ENCODE peak calls at places on chromosomes 16 and 17, in five cellular contexts. One of them, this sample, is unnamed.
A peak's percentile ranks its signal among the peaks of the same experiment; 100 is the strongest.

GRCh38 chr17:55437165-55437605 is 15.6 kb upstream of the MMD start:
- DNase-seq in K562: no peak
- DNase-seq in prostate gland: no peak
- DNase-seq in HCT116: no peak
- DNase-seq in stomach: no peak
- DNase-seq in this sample: no peak

GRCh38 chr17:79235808-79236207 is 161.2 kb downstream of the ENGASE start:
- DNase-seq in K562: no peak
- DNase-seq in stomach: no peak
- DNase-seq in prostate gland: no peak
- DNase-seq in HCT116: no peak
- DNase-seq in this sample: no peak

GRCh38 chr16:17038415-17038814 is 432.3 kb downstream of the XYLT1 start:
- DNase-seq in K562: no peak
- DNase-seq in stomach: no peak
- DNase-seq in prostate gland: no peak
- DNase-seq in HCT116: no peak
- DNase-seq in this sample: no peak

GRCh38 chr16:8951447-8952280 is 12.0 kb downstream of the USP7 start:
- DNase-seq in prostate gland: no peak
- DNase-seq in HCT116: no peak
- DNase-seq in stomach: no peak
- DNase-seq in K562: no peak
- DNase-seq in this sample: no peak

GRCh38 chr16:35148748-35149147 is 1689.3 kb downstream of the TP53TG3F start:
- DNase-seq in HCT116: no peak
- DNase-seq in stomach: no peak
- DNase-seq in K562: no peak
- DNase-seq in prostate gland: no peak
- DNase-seq in this sample: no peak

GRCh38 chr16:4116328-4117249 is at the start of gene ADCY9:
- DNase-seq in stomach: peak; percentile 80
- DNase-seq in HCT116: peak; percentile 16
- DNase-seq in K562: peak; percentile 98
- DNase-seq in prostate gland: peak; percentile 75
- DNase-seq in this sample: peak; percentile 85

GRCh38 chr17:55432358-55433028 is 10.9 kb upstream of the MMD start:
- DNase-seq in prostate gland: no peak
- DNase-seq in K562: no peak
- DNase-seq in HCT116: no peak
- DNase-seq in stomach: no peak
- DNase-seq in this sample: no peak

GRCh38 chr17:81388091-81388611 is 7.1 kb upstream of the BAHCC1 start:
- DNase-seq in K562: no peak
- DNase-seq in stomach: no peak
- DNase-seq in prostate gland: no peak
- DNase-seq in HCT116: no peak
- DNase-seq in this sample: no peak

GRCh38 chr17:45425125-45425983 is 7.3 kb downstream of the ARHGAP27 start:
- DNase-seq in prostate gland: peak; percentile 90
- DNase-seq in stomach: peak; percentile 92
- DNase-seq in HCT116: peak; percentile 98
- DNase-seq in K562: peak; percentile 74
- DNase-seq in this sample: no peak

GRCh38 chr16:66240088-66240487 is 126.4 kb upstream of the CDH5 start:
- DNase-seq in HCT116: no peak
- DNase-seq in prostate gland: no peak
- DNase-seq in stomach: no peak
- DNase-seq in K562: no peak
- DNase-seq in this sample: peak; percentile 40

GRCh38 chr16:79444522-79445040 is 156.0 kb downstream of the MAF start:
- DNase-seq in prostate gland: no peak
- DNase-seq in K562: no peak
- DNase-seq in HCT116: no peak
- DNase-seq in stomach: no peak
- DNase-seq in this sample: no peak

GRCh38 chr17:30720013-30720471 is 104.5 kb downstream of the CRLF3 start:
- DNase-seq in HCT116: no peak
- DNase-seq in prostate gland: no peak
- DNase-seq in stomach: peak; percentile 15
- DNase-seq in K562: no peak
- DNase-seq in this sample: peak; percentile 61

GRCh38 chr17:30226878-30227277 is 8.6 kb downstream of the SLC6A4 start:
- DNase-seq in prostate gland: no peak
- DNase-seq in HCT116: no peak
- DNase-seq in stomach: no peak
- DNase-seq in K562: no peak
- DNase-seq in this sample: no peak

GRCh38 chr17:82333279-82334171 is at the start of gene SECTM1:
- DNase-seq in K562: no peak
- DNase-seq in stomach: peak; percentile 60
- DNase-seq in HCT116: no peak
- DNase-seq in prostate gland: no peak
- DNase-seq in this sample: peak; percentile 88

GRCh38 chr16:56615353-56615752 is 7.0 kb downstream of the MT2A start:
- DNase-seq in stomach: no peak
- DNase-seq in prostate gland: no peak
- DNase-seq in K562: no peak
- DNase-seq in HCT116: no peak
- DNase-seq in this sample: no peak

DNA sequence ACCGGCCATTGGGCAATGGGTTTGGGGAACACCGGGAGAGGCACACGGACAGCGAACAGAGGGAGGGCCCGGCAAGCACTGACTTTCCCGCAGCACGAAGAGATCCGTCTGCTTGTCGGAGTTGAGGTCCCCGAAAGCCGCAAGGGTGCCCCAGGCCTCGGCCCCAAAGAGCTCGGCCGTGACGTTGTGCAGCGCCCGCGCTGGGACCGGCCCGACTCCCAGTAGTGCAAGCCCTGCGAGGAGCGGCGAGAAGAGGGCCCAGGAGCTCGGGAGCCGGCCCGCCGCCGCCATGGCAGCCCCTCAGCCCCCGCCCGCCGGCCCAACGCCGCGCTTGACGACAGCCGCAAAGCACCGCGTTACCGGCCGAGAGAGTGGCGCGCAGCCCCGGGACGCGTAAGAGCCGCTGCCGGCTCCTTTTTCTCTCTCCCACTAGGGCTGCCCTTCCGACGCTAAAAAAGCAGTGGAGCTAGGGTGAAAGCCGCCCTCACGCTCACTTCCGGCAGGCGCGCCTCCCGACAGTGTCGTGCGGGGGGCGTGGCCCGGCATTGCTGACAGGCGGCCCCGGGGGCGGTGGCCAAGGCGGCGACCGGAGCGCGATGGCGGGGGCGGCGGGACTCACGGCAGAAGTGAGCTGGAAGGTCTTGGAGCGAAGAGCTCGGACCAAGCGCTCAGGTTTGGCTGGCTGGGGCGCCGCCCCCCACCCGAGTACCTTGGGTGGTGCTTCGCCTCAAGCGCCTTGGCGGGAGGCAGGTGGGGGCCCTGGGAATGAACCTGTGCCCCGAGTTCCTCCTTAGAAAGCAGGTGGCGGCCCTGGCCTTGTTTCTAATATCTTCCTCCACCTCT is at the start of the genes ITFG1 and PHKB:
- DNase-seq in prostate gland: peak; percentile 86
- DNase-seq in stomach: peak; percentile 91
- DNase-seq in K562: peak; percentile 90
- DNase-seq in HCT116: peak; percentile 86
- DNase-seq in this sample: peak; percentile 92
- TF ChIP-seq POLR2A in prostate gland: peak; percentile 56
- TF ChIP-seq POLR2A in stomach: no peak
- TF ChIP-seq POLR2A in K562: peak; percentile 91
- TF ChIP-seq POLR2A in HCT116: peak; percentile 74
- TF ChIP-seq POLR2A in this sample: no peak

GRCh38 chr17:57551321-57552079 is 193.6 kb downstream of the CCDC182 start:
- DNase-seq in HCT116: no peak
- DNase-seq in prostate gland: no peak
- DNase-seq in stomach: peak; percentile 43
- DNase-seq in K562: no peak
- DNase-seq in this sample: no peak
- TF ChIP-seq POLR2AphosphoS5 in HCT116: no peak
- TF ChIP-seq POLR2AphosphoS5 in prostate gland: no peak
- TF ChIP-seq POLR2AphosphoS5 in stomach: no peak
- TF ChIP-seq POLR2AphosphoS5 in K562: no peak
- TF ChIP-seq POLR2AphosphoS5 in this sample: no peak

GRCh38 chr16:85359147-85359822 is 247.0 kb upstream of the CIBAR2 start:
- DNase-seq in prostate gland: no peak
- DNase-seq in HCT116: no peak
- DNase-seq in K562: peak; percentile 93
- DNase-seq in stomach: no peak
- DNase-seq in this sample: no peak
- H3K4me1 ChIP-seq in prostate gland: no peaks in the 10 kb centered on the region
- H3K4me1 ChIP-seq in HCT116: peaks cover 14% of the 10 kb centered on the region
- H3K4me1 ChIP-seq in K562: peaks cover 88% of the 10 kb centered on the region
- H3K4me1 ChIP-seq in stomach: peaks cover 42% of the 10 kb centered on the region
- H3K4me1 ChIP-seq in this sample: peaks cover 44% of the 10 kb centered on the region

GRCh38 chr16:30984669-30985400 is at the start of gene HSD3B7:
- DNase-seq in prostate gland: peak; percentile 81
- DNase-seq in K562: peak; percentile 93
- DNase-seq in HCT116: peak; percentile 58
- DNase-seq in stomach: peak; percentile 91
- DNase-seq in this sample: peak; percentile 96
- TF ChIP-seq POLR2A in prostate gland: peak; percentile 14
- TF ChIP-seq POLR2A in K562: peak; percentile 58
- TF ChIP-seq POLR2A in HCT116: no peak
- TF ChIP-seq POLR2A in stomach: no peak
- TF ChIP-seq POLR2A in this sample: no peak

GRCh38 chr17:49753959-49754391 is 10.0 kb downstream of the FAM117A start:
- DNase-seq in HCT116: no peak
- DNase-seq in prostate gland: no peak
- DNase-seq in stomach: no peak
- DNase-seq in K562: peak; percentile 27
- DNase-seq in this sample: no peak

GRCh38 chr17:49752508-49752907 is 11.4 kb downstream of the FAM117A start:
- DNase-seq in stomach: no peak
- DNase-seq in prostate gland: no peak
- DNase-seq in HCT116: no peak
- DNase-seq in K562: no peak
- DNase-seq in this sample: no peak

GRCh38 chr17:49756323-49756722 is 7.6 kb downstream of the FAM117A start:
- DNase-seq in stomach: no peak
- DNase-seq in K562: no peak
- DNase-seq in HCT116: no peak
- DNase-seq in prostate gland: no peak
- DNase-seq in this sample: no peak

GRCh38 chr17:49756805-49757496 is 7.0 kb downstream of the FAM117A start:
- DNase-seq in prostate gland: no peak
- DNase-seq in K562: no peak
- DNase-seq in stomach: no peak
- DNase-seq in HCT116: no peak
- DNase-seq in this sample: no peak

GRCh38 chr17:49755681-49756283 is 8.1 kb downstream of the FAM117A start:
- DNase-seq in HCT116: no peak
- DNase-seq in K562: no peak
- DNase-seq in prostate gland: no peak
- DNase-seq in stomach: no peak
- DNase-seq in this sample: no peak
- TF ChIP-seq POLR2AphosphoS5 in HCT116: no peak
- TF ChIP-seq POLR2AphosphoS5 in K562: no peak
- TF ChIP-seq POLR2AphosphoS5 in prostate gland: no peak
- TF ChIP-seq POLR2AphosphoS5 in stomach: no peak
- TF ChIP-seq POLR2AphosphoS5 in this sample: no peak

DNA sequence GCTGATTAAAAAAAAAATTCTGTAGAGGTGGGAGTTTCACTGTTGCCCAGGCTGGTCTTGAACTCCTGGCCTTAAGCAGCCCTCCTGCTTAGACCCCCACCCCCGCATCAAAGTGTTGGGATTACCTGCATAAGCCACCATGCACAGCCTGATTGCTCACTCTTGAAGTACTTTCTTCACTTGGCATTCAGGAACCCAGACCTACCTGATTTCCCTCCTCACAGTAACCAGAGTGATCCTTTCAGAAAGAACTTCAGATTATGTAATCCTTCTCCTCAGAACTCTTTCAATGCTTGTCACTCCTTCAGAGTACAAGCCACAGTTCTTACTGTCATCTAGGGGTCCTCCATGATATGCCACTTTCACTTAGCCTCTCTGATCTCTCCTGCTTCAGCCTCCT is 1.4 kb downstream of the EFCAB13 start:
- DNase-seq in prostate gland: no peak
- DNase-seq in stomach: no peak
- DNase-seq in K562: no peak
- DNase-seq in HCT116: no peak
- DNase-seq in this sample: no peak
- H3K4me1 ChIP-seq in prostate gland: no peaks in the 10 kb centered on the region
- H3K4me1 ChIP-seq in stomach: no peaks in the 10 kb centered on the region
- H3K4me1 ChIP-seq in K562: peaks cover 12% of the 10 kb centered on the region
- H3K4me1 ChIP-seq in HCT116: no peaks in the 10 kb centered on the region
- H3K4me1 ChIP-seq in this sample: no peaks in the 10 kb centered on the region